ENCODE peak calls at places on chromosome 16, in eight cellular contexts. O is NCI-H446; M is RWPE1; W is fibroblast of the conjunctiva; Y is HTR-8/SVneo; R is activated CD4-positive, alpha-beta memory T cell treated with anti-CD3 and anti-CD28 coated beads, Interleukin-2, amount 10 ng/mL, durations not matched to agents 7 days and 5 days; N is left ventricle myocardium inferior; F is retina. P is an unnamed sample.

GRCh38 chr16:84718-85452 is 6.9 kb downstream of the MPG start:
- DNase-seq in O (no peak), M (peak; percentile 66), W (peak; percentile 88), Y (peak; percentile 79), R (peak; percentile 70), N (peak; percentile 55), F (no peak), P (peak; percentile 81)

GRCh38 chr16:69324013-69324531 is 6.3 kb downstream of the PDF start:
- DNase-seq in O (no peak), M (no peak), W (no peak), Y (no peak), R (no peak), N (peak; percentile 62), F (no peak), P (no peak)

GRCh38 chr16:1318268-1318545 is 8.8 kb downstream of the UBE2I start:
- DNase-seq in O (no peak), M (no peak), W (no peak), Y (no peak), R (no peak), N (no peak), F (no peak), P (no peak)

GRCh38 chr16:67084345-67085028 is 25.3 kb upstream of the PHAF1 start:
- DNase-seq in O (no peak), M (no peak), W (peak; percentile 17), Y (no peak), R (no peak), N (no peak), F (no peak), P (no peak)

GRCh38 chr16:57256601-57257395 is 11.7 kb downstream of the ARL2BP start:
- DNase-seq in O (no peak), M (no peak), W (no peak), Y (no peak), R (peak; percentile 10), N (no peak), F (no peak), P (no peak)

GRCh38 chr16:74865922-74866598 is 91.4 kb upstream of the FA2H start:
- DNase-seq in O (no peak), M (no peak), W (no peak), Y (no peak), R (no peak), N (no peak), F (no peak), P (no peak)

GRCh38 chr16:57591086-57591869 is 37.2 kb upstream of the ADGRG1 start:
- DNase-seq in O (no peak), M (peak; percentile 92), W (peak; percentile 41), Y (peak; percentile 81), R (peak; percentile 78), N (peak; percentile 68), F (peak; percentile 86), P (peak; percentile 85)

GRCh38 chr16:65833171-65833871 is 533.2 kb upstream of the CDH5 start:
- DNase-seq in O (no peak), M (peak; percentile 45), W (peak; percentile 5), Y (no peak), R (no peak), N (no peak), F (no peak), P (no peak)

GRCh38 chr16:76176153-76176552 is 101.0 kb upstream of the CNTNAP4 start:
- DNase-seq in O (no peak), M (no peak), W (no peak), Y (no peak), R (no peak), N (no peak), F (no peak), P (no peak)

GRCh38 chr16:88730632-88731607 is 24.6 kb downstream of the CTU2 start:
- DNase-seq in O (no peak), M (no peak), W (no peak), Y (no peak), R (no peak), N (no peak), F (peak; percentile 64), P (no peak)

GRCh38 chr16:81711609-81712329 is 67.3 kb upstream of the PLCG2 start:
- DNase-seq in O (no peak), M (peak; percentile 86), W (peak; percentile 43), Y (peak; percentile 95), R (no peak), N (peak; percentile 8), F (peak; percentile 68), P (no peak)

GRCh38 chr16:82881517-82881916 is 254.7 kb downstream of the CDH13 start:
- DNase-seq in O (no peak), M (no peak), W (no peak), Y (no peak), R (no peak), N (no peak), F (no peak), P (no peak)

GRCh38 chr16:68961778-68962402 is 118.6 kb downstream of the TANGO6 start:
- DNase-seq in O (no peak), M (no peak), W (no peak), Y (no peak), R (no peak), N (no peak), F (no peak), P (no peak)

GRCh38 chr16:69311533-69312388 is 611 bp downstream of the VPS4A start:
- DNase-seq in O (no peak), M (peak; percentile 35), W (no peak), Y (peak; percentile 37), R (peak; percentile 58), N (no peak), F (peak; percentile 52), P (peak; percentile 30)

GRCh38 chr16:31274831-31275816 is 15.3 kb downstream of the ITGAM start:
- DNase-seq in O (peak; percentile 3), M (peak; percentile 90), W (no peak), Y (no peak), R (no peak), N (no peak), F (no peak), P (no peak)

GRCh38 chr16:89140401-89140800 is 31.1 kb upstream of the CDH15 start:
- DNase-seq in O (no peak), M (no peak), W (no peak), Y (no peak), R (no peak), N (no peak), F (no peak), P (peak; percentile 15)

GRCh38 chr16:52963471-52963870 is 89.2 kb downstream of the CHD9NB start:
- DNase-seq in O (no peak), M (no peak), W (no peak), Y (no peak), R (no peak), N (no peak), F (no peak), P (no peak)

GRCh38 chr16:80056334-80056733 is 455.8 kb upstream of the MAF start:
- DNase-seq in O (no peak), M (no peak), W (no peak), Y (no peak), R (no peak), N (no peak), F (no peak), P (no peak)

GRCh38 chr16:67542464-67542863 is 13.8 kb downstream of the RIPOR1 start:
- DNase-seq in O (no peak), M (peak; percentile 67), W (peak; percentile 49), Y (peak; percentile 55), R (peak; percentile 91), N (no peak), F (no peak), P (peak; percentile 74)

GRCh38 chr16:89921699-89922476 is 1.3 kb upstream of the TUBB3 start:
- DNase-seq in O (no peak), M (peak; percentile 90), W (peak; percentile 94), Y (peak; percentile 93), R (peak; percentile 54), N (peak; percentile 82), F (peak; percentile 63), P (peak; percentile 23)

GRCh38 chr16:70700101-70701020 is 14.5 kb upstream of the MTSS2 start:
- DNase-seq in O (no peak), M (peak; percentile 89), W (no peak), Y (no peak), R (no peak), N (peak; percentile 77), F (peak; percentile 45), P (no peak)

GRCh38 chr16:83660282-83660681 is 147.5 kb upstream of the HSBP1 start:
- DNase-seq in O (no peak), M (no peak), W (no peak), Y (no peak), R (no peak), N (no peak), F (no peak), P (no peak)

GRCh38 chr16:27511657-27512056 is 38.1 kb downstream of the GTF3C1 start:
- DNase-seq in O (no peak), M (no peak), W (no peak), Y (no peak), R (no peak), N (peak; percentile 67), F (no peak), P (no peak)

GRCh38 chr16:56332464-56333079 is 92.8 kb downstream of the AMFR start:
- DNase-seq in O (no peak), M (peak; percentile 46), W (peak; percentile 67), Y (peak; percentile 87), R (no peak), N (peak; percentile 60), F (peak; percentile 45), P (peak; percentile 64)

GRCh38 chr16:20902426-20902825 is 1.9 kb downstream of the LYRM1 start:
- DNase-seq in O (no peak), M (no peak), W (no peak), Y (no peak), R (no peak), N (no peak), F (no peak), P (no peak)

GRCh38 chr16:49608801-49609200 is 235.2 kb downstream of the C16orf78 start:
- DNase-seq in O (no peak), M (no peak), W (peak; percentile 49), Y (no peak), R (no peak), N (no peak), F (peak; percentile 52), P (no peak)

GRCh38 chr16:18950469-18951185 is 24.4 kb upstream of the SMG1 start:
- DNase-seq in O (no peak), M (no peak), W (no peak), Y (no peak), R (no peak), N (no peak), F (no peak), P (no peak)

GRCh38 chr16:66508261-66508913 is 41.5 kb downstream of the TK2 start:
- DNase-seq in O (no peak), M (peak; percentile 96), W (peak; percentile 64), Y (no peak), R (no peak), N (no peak), F (no peak), P (peak; percentile 49)

GRCh38 chr16:77059441-77059840 is 131.5 kb upstream of the MON1B start:
- DNase-seq in O (no peak), M (no peak), W (no peak), Y (no peak), R (no peak), N (no peak), F (no peak), P (no peak)

GRCh38 chr16:400061-400540 is 1.6 kb upstream of the DECR2 start:
- DNase-seq in O (no peak), M (no peak), W (no peak), Y (no peak), R (no peak), N (no peak), F (no peak), P (no peak)

GRCh38 chr16:86466695-86467406 is 43.5 kb upstream of the FOXF1 start:
- DNase-seq in O (no peak), M (no peak), W (no peak), Y (peak; percentile 28), R (no peak), N (no peak), F (no peak), P (no peak)

P was measured in Peyer's patch.